ENCODE peak calls at places on chromosomes 6 and 20, in seven cellular contexts. One of them, this sample, is unnamed.

GRCh38 chr20:5557123-5557522 is 193.1 kb upstream of the SHLD1 start:
- DNase-seq in psoas muscle: peak; percentile 27
- DNase-seq in aorta: no peak
- DNase-seq in naive thymus-derived CD4-positive, alpha-beta T cell: peak; percentile 63
- DNase-seq in astrocyte: peak; percentile 18
- DNase-seq in neuronal stem cell: peak; percentile 9
- DNase-seq in SK-N-SH: peak; percentile 54
- DNase-seq in this sample: peak; percentile 23

GRCh38 chr6:121879149-121879548 is 443.7 kb downstream of the GJA1 start:
- DNase-seq in aorta: no peak
- DNase-seq in SK-N-SH: no peak
- DNase-seq in astrocyte: peak; percentile 80
- DNase-seq in naive thymus-derived CD4-positive, alpha-beta T cell: no peak
- DNase-seq in neuronal stem cell: no peak
- DNase-seq in psoas muscle: no peak
- DNase-seq in this sample: no peak

GRCh38 chr6:32146687-32147086 is 5.1 kb downstream of the PRRT1 start:
- DNase-seq in SK-N-SH: no peak
- DNase-seq in psoas muscle: no peak
- DNase-seq in aorta: no peak
- DNase-seq in astrocyte: no peak
- DNase-seq in neuronal stem cell: no peak
- DNase-seq in naive thymus-derived CD4-positive, alpha-beta T cell: no peak
- DNase-seq in this sample: no peak

GRCh38 chr6:136720045-136720760 is 72.1 kb downstream of the MAP3K5 start:
- DNase-seq in astrocyte: no peak
- DNase-seq in naive thymus-derived CD4-positive, alpha-beta T cell: no peak
- DNase-seq in neuronal stem cell: no peak
- DNase-seq in aorta: no peak
- DNase-seq in psoas muscle: no peak
- DNase-seq in SK-N-SH: no peak
- DNase-seq in this sample: no peak

GRCh38 chr20:14928083-14928482 is 590.7 kb upstream of the FLRT3 start:
- DNase-seq in aorta: no peak
- DNase-seq in astrocyte: no peak
- DNase-seq in neuronal stem cell: no peak
- DNase-seq in psoas muscle: no peak
- DNase-seq in SK-N-SH: no peak
- DNase-seq in naive thymus-derived CD4-positive, alpha-beta T cell: no peak
- DNase-seq in this sample: no peak

GRCh38 chr20:53833333-53834043 is 236.9 kb downstream of the BCAS1 start:
- DNase-seq in astrocyte: no peak
- DNase-seq in psoas muscle: no peak
- DNase-seq in aorta: no peak
- DNase-seq in SK-N-SH: no peak
- DNase-seq in naive thymus-derived CD4-positive, alpha-beta T cell: no peak
- DNase-seq in neuronal stem cell: no peak
- DNase-seq in this sample: no peak

GRCh38 chr6:52376763-52377162 is 14.8 kb downstream of the PAQR8 start:
- DNase-seq in aorta: no peak
- DNase-seq in astrocyte: no peak
- DNase-seq in naive thymus-derived CD4-positive, alpha-beta T cell: no peak
- DNase-seq in SK-N-SH: no peak
- DNase-seq in psoas muscle: no peak
- DNase-seq in neuronal stem cell: no peak
- DNase-seq in this sample: no peak

GRCh38 chr6:95091823-95092436 is 485.4 kb upstream of the MANEA start:
- DNase-seq in naive thymus-derived CD4-positive, alpha-beta T cell: no peak
- DNase-seq in neuronal stem cell: peak; percentile 45
- DNase-seq in SK-N-SH: peak; percentile 21
- DNase-seq in aorta: no peak
- DNase-seq in astrocyte: peak; percentile 36
- DNase-seq in psoas muscle: no peak
- DNase-seq in this sample: no peak

GRCh38 chr20:40489886-40490285 is 199.2 kb downstream of the MAFB start:
- DNase-seq in astrocyte: peak; percentile 46
- DNase-seq in aorta: no peak
- DNase-seq in naive thymus-derived CD4-positive, alpha-beta T cell: no peak
- DNase-seq in SK-N-SH: no peak
- DNase-seq in neuronal stem cell: no peak
- DNase-seq in psoas muscle: no peak
- DNase-seq in this sample: no peak

GRCh38 chr6:2116496-2116895 is 128.9 kb downstream of the GMDS start:
- DNase-seq in SK-N-SH: no peak
- DNase-seq in naive thymus-derived CD4-positive, alpha-beta T cell: no peak
- DNase-seq in astrocyte: peak; percentile 15
- DNase-seq in psoas muscle: no peak
- DNase-seq in aorta: no peak
- DNase-seq in neuronal stem cell: no peak
- DNase-seq in this sample: no peak

GRCh38 chr20:48618052-48618451 is 209.7 kb downstream of the PREX1 start:
- DNase-seq in neuronal stem cell: no peak
- DNase-seq in psoas muscle: no peak
- DNase-seq in SK-N-SH: no peak
- DNase-seq in aorta: peak; percentile 55
- DNase-seq in astrocyte: no peak
- DNase-seq in naive thymus-derived CD4-positive, alpha-beta T cell: no peak
- DNase-seq in this sample: no peak

GRCh38 chr6:44304282-44305199 is 8.6 kb downstream of the AARS2 start:
- DNase-seq in naive thymus-derived CD4-positive, alpha-beta T cell: peak; percentile 53
- DNase-seq in astrocyte: peak; percentile 14
- DNase-seq in neuronal stem cell: no peak
- DNase-seq in SK-N-SH: peak; percentile 84
- DNase-seq in psoas muscle: peak; percentile 30
- DNase-seq in aorta: peak; percentile 75
- DNase-seq in this sample: no peak

GRCh38 chr6:69580696-69581095 is 216.1 kb downstream of the LMBRD1 start:
- DNase-seq in naive thymus-derived CD4-positive, alpha-beta T cell: no peak
- DNase-seq in SK-N-SH: no peak
- DNase-seq in aorta: no peak
- DNase-seq in astrocyte: no peak
- DNase-seq in psoas muscle: no peak
- DNase-seq in neuronal stem cell: no peak
- DNase-seq in this sample: no peak

GRCh38 chr6:24951831-24952299 is 16.1 kb upstream of the RIPOR2 start:
- DNase-seq in psoas muscle: no peak
- DNase-seq in astrocyte: no peak
- DNase-seq in aorta: no peak
- DNase-seq in neuronal stem cell: no peak
- DNase-seq in SK-N-SH: no peak
- DNase-seq in naive thymus-derived CD4-positive, alpha-beta T cell: peak; percentile 87
- DNase-seq in this sample: no peak

GRCh38 chr6:16704706-16705402 is 56.4 kb downstream of the ATXN1 start:
- DNase-seq in psoas muscle: no peak
- DNase-seq in neuronal stem cell: no peak
- DNase-seq in SK-N-SH: no peak
- DNase-seq in astrocyte: peak; percentile 82
- DNase-seq in aorta: no peak
- DNase-seq in naive thymus-derived CD4-positive, alpha-beta T cell: no peak
- DNase-seq in this sample: no peak

GRCh38 chr6:107064579-107065065 is 36.6 kb downstream of the MTRES1 start:
- DNase-seq in psoas muscle: no peak
- DNase-seq in naive thymus-derived CD4-positive, alpha-beta T cell: peak; percentile 8
- DNase-seq in SK-N-SH: no peak
- DNase-seq in aorta: no peak
- DNase-seq in neuronal stem cell: no peak
- DNase-seq in astrocyte: peak; percentile 83
- DNase-seq in this sample: peak; percentile 13

GRCh38 chr6:8392569-8392968 is 42.8 kb downstream of the SLC35B3 start:
- DNase-seq in SK-N-SH: no peak
- DNase-seq in naive thymus-derived CD4-positive, alpha-beta T cell: peak; percentile 41
- DNase-seq in aorta: no peak
- DNase-seq in astrocyte: no peak
- DNase-seq in neuronal stem cell: no peak
- DNase-seq in psoas muscle: no peak
- DNase-seq in this sample: no peak

GRCh38 chr6:136846046-136846445 is 23.7 kb downstream of the PEX7 start:
- DNase-seq in aorta: no peak
- DNase-seq in astrocyte: peak; percentile 24
- DNase-seq in SK-N-SH: peak; percentile 46
- DNase-seq in neuronal stem cell: peak; percentile 32
- DNase-seq in psoas muscle: no peak
- DNase-seq in naive thymus-derived CD4-positive, alpha-beta T cell: peak; percentile 19
- DNase-seq in this sample: no peak

GRCh38 chr6:151058021-151058733 is 181.6 kb upstream of the AKAP12 start:
- DNase-seq in SK-N-SH: peak; percentile 71
- DNase-seq in psoas muscle: no peak
- DNase-seq in naive thymus-derived CD4-positive, alpha-beta T cell: no peak
- DNase-seq in astrocyte: no peak
- DNase-seq in neuronal stem cell: no peak
- DNase-seq in aorta: no peak
- DNase-seq in this sample: no peak

GRCh38 chr6:38525888-38526287 is 113.8 kb downstream of the BTBD9 start:
- DNase-seq in astrocyte: no peak
- DNase-seq in naive thymus-derived CD4-positive, alpha-beta T cell: no peak
- DNase-seq in psoas muscle: no peak
- DNase-seq in SK-N-SH: no peak
- DNase-seq in aorta: no peak
- DNase-seq in neuronal stem cell: no peak
- DNase-seq in this sample: no peak

GRCh38 chr6:143562143-143562542 is 50.6 kb upstream of the FUCA2 start:
- DNase-seq in neuronal stem cell: no peak
- DNase-seq in naive thymus-derived CD4-positive, alpha-beta T cell: no peak
- DNase-seq in psoas muscle: no peak
- DNase-seq in astrocyte: no peak
- DNase-seq in aorta: no peak
- DNase-seq in SK-N-SH: no peak
- DNase-seq in this sample: no peak

GRCh38 chr20:43975096-43975768 is 60.6 kb downstream of the TOX2 start:
- DNase-seq in SK-N-SH: no peak
- DNase-seq in aorta: no peak
- DNase-seq in astrocyte: peak; percentile 81
- DNase-seq in naive thymus-derived CD4-positive, alpha-beta T cell: no peak
- DNase-seq in neuronal stem cell: no peak
- DNase-seq in psoas muscle: no peak
- DNase-seq in this sample: no peak

GRCh38 chr20:8720089-8720488 is 348.8 kb upstream of the PLCB4 start:
- DNase-seq in neuronal stem cell: no peak
- DNase-seq in SK-N-SH: no peak
- DNase-seq in astrocyte: no peak
- DNase-seq in psoas muscle: no peak
- DNase-seq in naive thymus-derived CD4-positive, alpha-beta T cell: no peak
- DNase-seq in aorta: no peak
- DNase-seq in this sample: no peak

GRCh38 chr6:144321839-144322591 is 36.9 kb downstream of the UTRN start:
- DNase-seq in psoas muscle: no peak
- DNase-seq in astrocyte: peak; percentile 30
- DNase-seq in neuronal stem cell: no peak
- DNase-seq in SK-N-SH: no peak
- DNase-seq in naive thymus-derived CD4-positive, alpha-beta T cell: no peak
- DNase-seq in aorta: no peak
- DNase-seq in this sample: no peak

GRCh38 chr6:134495203-134495892 is 177.4 kb upstream of the SGK1 start:
- DNase-seq in naive thymus-derived CD4-positive, alpha-beta T cell: no peak
- DNase-seq in neuronal stem cell: no peak
- DNase-seq in SK-N-SH: no peak
- DNase-seq in astrocyte: no peak
- DNase-seq in aorta: no peak
- DNase-seq in psoas muscle: no peak
- DNase-seq in this sample: no peak
- H3K27me3 ChIP-seq in naive thymus-derived CD4-positive, alpha-beta T cell: no peaks in the 10 kb centered on the region
- H3K27me3 ChIP-seq in neuronal stem cell: no peaks in the 10 kb centered on the region
- H3K27me3 ChIP-seq in SK-N-SH: no peaks in the 10 kb centered on the region
- H3K27me3 ChIP-seq in astrocyte: no peaks in the 10 kb centered on the region
- H3K27me3 ChIP-seq in aorta: no peaks in the 10 kb centered on the region
- H3K27me3 ChIP-seq in psoas muscle: no peaks in the 10 kb centered on the region
- H3K27me3 ChIP-seq in this sample: no peaks in the 10 kb centered on the region

GRCh38 chr6:46184114-46184513 is 13.3 kb upstream of the ENPP5 start:
- DNase-seq in naive thymus-derived CD4-positive, alpha-beta T cell: no peak
- DNase-seq in astrocyte: peak; percentile 91
- DNase-seq in psoas muscle: no peak
- DNase-seq in aorta: no peak
- DNase-seq in neuronal stem cell: no peak
- DNase-seq in SK-N-SH: no peak
- DNase-seq in this sample: no peak
- H3K27ac ChIP-seq in naive thymus-derived CD4-positive, alpha-beta T cell: no peak overlapping the region
- H3K27ac ChIP-seq in astrocyte: peak overlapping the region; percentile 33
- H3K27ac ChIP-seq in psoas muscle: no peak overlapping the region
- H3K27ac ChIP-seq in aorta: no peak overlapping the region
- H3K27ac ChIP-seq in neuronal stem cell: no peak overlapping the region
- H3K27ac ChIP-seq in SK-N-SH: no peak overlapping the region
- H3K27ac ChIP-seq in this sample: no peak overlapping the region

GRCh38 chr6:56795852-56796532 is 153.3 kb upstream of the DST start:
- DNase-seq in psoas muscle: no peak
- DNase-seq in SK-N-SH: peak; percentile 15
- DNase-seq in naive thymus-derived CD4-positive, alpha-beta T cell: no peak
- DNase-seq in astrocyte: peak; percentile 75
- DNase-seq in aorta: no peak
- DNase-seq in neuronal stem cell: no peak
- DNase-seq in this sample: no peak
- H3K4me1 ChIP-seq in psoas muscle: peaks cover 78% of the 10 kb centered on the region
- H3K4me1 ChIP-seq in SK-N-SH: peaks cover 39% of the 10 kb centered on the region
- H3K4me1 ChIP-seq in naive thymus-derived CD4-positive, alpha-beta T cell: no peaks in the 10 kb centered on the region
- H3K4me1 ChIP-seq in astrocyte: peaks cover 24% of the 10 kb centered on the region
- H3K4me1 ChIP-seq in aorta: peaks cover 3% of the 10 kb centered on the region
- H3K4me1 ChIP-seq in neuronal stem cell: peaks cover 3% of the 10 kb centered on the region
- H3K4me1 ChIP-seq in this sample: peaks cover 53% of the 10 kb centered on the region

GRCh38 chr20:707711-708110 is 32.1 kb upstream of the SCRT2 start:
- DNase-seq in SK-N-SH: no peak
- DNase-seq in neuronal stem cell: no peak
- DNase-seq in naive thymus-derived CD4-positive, alpha-beta T cell: no peak
- DNase-seq in aorta: no peak
- DNase-seq in psoas muscle: no peak
- DNase-seq in astrocyte: no peak
- DNase-seq in this sample: no peak
- H3K27me3 ChIP-seq in SK-N-SH: peaks cover 8% of the 10 kb centered on the region
- H3K27me3 ChIP-seq in neuronal stem cell: peaks cover 7% of the 10 kb centered on the region
- H3K27me3 ChIP-seq in naive thymus-derived CD4-positive, alpha-beta T cell: no peaks in the 10 kb centered on the region
- H3K27me3 ChIP-seq in aorta: peaks cover 1% of the 10 kb centered on the region
- H3K27me3 ChIP-seq in psoas muscle: no peaks in the 10 kb centered on the region
- H3K27me3 ChIP-seq in astrocyte: peaks cover 11% of the 10 kb centered on the region
- H3K27me3 ChIP-seq in this sample: no peaks in the 10 kb centered on the region

DNA sequence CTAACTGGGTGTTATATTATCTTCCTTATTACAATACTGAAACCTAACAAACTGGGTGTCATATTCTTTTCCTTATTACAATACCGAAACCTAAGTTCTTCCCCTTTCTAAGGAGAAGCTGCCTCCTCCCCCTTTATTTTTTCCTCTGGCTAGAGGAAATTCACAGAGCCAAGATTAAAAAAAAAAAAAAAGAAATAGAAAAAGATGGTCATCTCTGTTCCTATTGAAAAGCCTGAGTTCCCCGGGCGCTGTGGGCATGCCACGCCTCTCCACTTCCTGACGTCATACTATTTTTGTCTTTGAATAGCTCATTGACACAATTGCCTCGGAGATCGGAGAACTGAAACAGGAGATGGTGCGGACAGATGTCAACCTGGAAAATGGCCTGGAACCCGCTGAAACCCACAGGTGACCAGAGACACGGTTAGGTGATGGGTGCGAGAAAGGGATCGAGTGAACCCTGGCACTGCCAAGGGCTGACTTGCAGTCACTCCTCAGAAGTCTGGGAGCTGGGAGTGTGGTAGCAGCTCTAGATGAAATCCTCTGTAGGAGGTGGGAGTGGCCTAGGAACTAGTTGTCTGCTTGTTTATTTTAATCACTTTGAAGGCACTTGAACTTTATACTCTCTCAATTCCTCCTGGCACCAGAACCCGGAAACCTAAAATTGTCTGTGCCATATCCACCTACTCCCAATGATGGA is 82.2 kb upstream of the NAA20 start:
- DNase-seq in SK-N-SH: no peak
- DNase-seq in naive thymus-derived CD4-positive, alpha-beta T cell: no peak
- DNase-seq in neuronal stem cell: no peak
- DNase-seq in aorta: no peak
- DNase-seq in astrocyte: no peak
- DNase-seq in psoas muscle: peak; percentile 49
- DNase-seq in this sample: peak; percentile 86
- H3K27ac ChIP-seq in SK-N-SH: no peak overlapping the region
- H3K27ac ChIP-seq in naive thymus-derived CD4-positive, alpha-beta T cell: no peak overlapping the region
- H3K27ac ChIP-seq in neuronal stem cell: no peak overlapping the region
- H3K27ac ChIP-seq in aorta: no peak overlapping the region
- H3K27ac ChIP-seq in astrocyte: no peak overlapping the region
- H3K27ac ChIP-seq in psoas muscle: peak overlapping the region; percentile 76
- H3K27ac ChIP-seq in this sample: peak overlapping the region; percentile 11

This sample was measured in heart right ventricle.